ENCODE peak calls at places on chromosomes 2 and 18, in four cellular contexts. G is AG09309, U is HCT116, D is gastrocnemius medialis. V is an unnamed sample.

GRCh38 chr2:127531133-127531709 is 4.3 kb upstream of the MYO7B start:
- DNase-seq in G (no peak), U (no peak), D (no peak), V (no peak)

GRCh38 chr2:168053676-168054075 is 193.7 kb downstream of the STK39 start:
- DNase-seq in G (no peak), U (no peak), D (no peak), V (no peak)

GRCh38 chr2:45329045-45329677 is 281.9 kb downstream of the SRBD1 start:
- DNase-seq in G (no peak), U (peak), D (no peak), V (no peak)

GRCh38 chr2:95799892-95800291 is 191.7 kb downstream of the ANKRD36C start:
- DNase-seq in G (no peak), U (no peak), D (no peak), V (no peak)

GRCh38 chr2:241088376-241088775 is 13.7 kb downstream of the MTERF4 start:
- DNase-seq in G (no peak), U (no peak), D (no peak), V (peak)

GRCh38 chr2:177352441-177353070 is 40.0 kb upstream of the AGPS start:
- DNase-seq in G (no peak), U (no peak), D (no peak), V (no peak)

GRCh38 chr2:211486-212184 is 52.2 kb downstream of the SH3YL1 start:
- DNase-seq in G (no peak), U (no peak), D (no peak), V (no peak)

GRCh38 chr2:45822272-45822630 is 170.8 kb downstream of the PRKCE start:
- DNase-seq in G (no peak), U (no peak), D (no peak), V (no peak)

GRCh38 chr18:46097853-46098615 is at the start of gene ATP5F1A:
- DNase-seq in G (no peak), U (peak), D (peak), V (peak)

GRCh38 chr2:47518497-47519146 is 115.7 kb downstream of the MSH2 start:
- DNase-seq in G (no peak), U (no peak), D (no peak), V (no peak)

GRCh38 chr2:230866704-230867561 is 2.2 kb downstream of the ITM2C start:
- DNase-seq in G (no peak), U (no peak), D (no peak), V (peak)
- H3K4me3 ChIP-seq in G (no peak), U (no peak), D (no peak), V (no peak)

DNA sequence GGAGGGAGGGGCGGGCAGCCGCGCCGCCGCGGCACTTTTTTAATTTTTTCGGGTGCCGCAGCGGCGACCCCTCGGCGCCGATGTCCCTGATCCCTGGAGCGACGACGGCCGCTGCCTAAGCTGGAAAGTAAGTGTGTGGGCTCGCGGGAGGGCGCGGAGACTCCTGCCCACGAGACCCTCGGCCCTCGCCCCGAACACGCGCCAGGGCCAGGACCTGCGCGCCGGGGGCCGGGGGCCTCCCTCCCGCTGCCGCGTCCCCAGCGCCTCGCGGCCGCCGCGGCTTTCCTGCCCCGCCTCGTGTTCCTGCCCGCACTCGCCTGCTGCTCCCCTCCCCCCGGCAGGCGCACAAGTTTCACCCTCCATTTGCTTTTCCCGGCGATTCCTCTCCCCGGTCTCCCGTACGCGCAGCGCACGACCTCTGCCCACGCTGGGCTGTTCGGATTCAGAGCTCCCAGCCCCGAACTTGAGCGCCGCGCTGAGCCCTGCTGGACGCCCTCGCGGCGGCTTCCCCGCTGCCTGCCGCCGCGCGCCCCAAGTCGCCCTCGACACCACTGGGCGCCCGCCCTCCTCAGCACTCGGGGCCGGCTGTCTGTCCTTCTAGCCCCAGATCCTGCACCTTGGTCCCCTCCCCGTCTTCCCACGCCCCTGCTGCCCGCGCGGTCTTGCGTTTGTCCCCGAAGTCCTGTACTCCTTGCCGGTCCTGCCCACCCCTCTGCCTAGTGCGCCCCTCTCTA is 507 bp downstream of the PKP4 start:
- DNase-seq in G (no peak), U (no peak), D (peak), V (peak)
- TF ChIP-seq CTCF in G (no peak), U (no peak), D (no peak), V (peak)

GRCh38 chr2:170742896-170743529 is 27.2 kb upstream of the ERICH2 start:
- DNase-seq in G (no peak), U (no peak), D (no peak), V (no peak)

GRCh38 chr2:170744248-170745002 is 25.8 kb upstream of the ERICH2 start:
- DNase-seq in G (peak), U (no peak), D (no peak), V (no peak)

GRCh38 chr2:170745263-170745662 is 24.9 kb upstream of the ERICH2 start:
- DNase-seq in G (no peak), U (no peak), D (no peak), V (no peak)

GRCh38 chr2:170743530-170744239 is 26.5 kb upstream of the ERICH2 start:
- DNase-seq in G (no peak), U (no peak), D (no peak), V (no peak)

GRCh38 chr2:170747921-170748320 is 22.3 kb upstream of the ERICH2 start:
- DNase-seq in G (no peak), U (no peak), D (no peak), V (no peak)
- H3K4me3 ChIP-seq in G (no peak), U (no peak), D (no peak), V (no peak)

GRCh38 chr2:42458396-42458795 is 35.4 kb downstream of the KCNG3 start:
- DNase-seq in G (no peak), U (no peak), D (no peak), V (no peak)

GRCh38 chr2:42459296-42459695 is 34.5 kb downstream of the KCNG3 start:
- DNase-seq in G (no peak), U (no peak), D (no peak), V (no peak)

GRCh38 chr2:42452545-42452944 is 41.2 kb downstream of the KCNG3 start:
- DNase-seq in G (no peak), U (no peak), D (no peak), V (no peak)

GRCh38 chr2:42456126-42456839 is 37.5 kb downstream of the KCNG3 start:
- DNase-seq in G (no peak), U (no peak), D (no peak), V (no peak)

GRCh38 chr2:42457011-42457410 is 36.8 kb downstream of the KCNG3 start:
- DNase-seq in G (no peak), U (no peak), D (no peak), V (no peak)
- TF ChIP-seq CTCF in G (no peak), U (no peak), D (no peak), V (no peak)

GRCh38 chr2:20343128-20343527 is 7.5 kb downstream of the PUM2 start:
- DNase-seq in G (no peak), U (no peak), D (no peak), V (no peak)
- H3K4me3 ChIP-seq in G (no peak), U (no peak), D (no peak), V (no peak)

V was measured in Peyer's patch.